ENCODE peak calls at places on chromosomes 7 and 10, in nine cellular contexts. Q, A, M, G, H, K, B, D and Y are unnamed samples.

GRCh38 chr7:24129597-24129996 is 154.4 kb upstream of the NPY start:
- DNase-seq in Q (no peak), A (no peak), M (no peak), G (no peak), H (peak), K (no peak), B (no peak), D (no peak), Y (no peak)

GRCh38 chr7:43784030-43785001 is 25.8 kb downstream of the BLVRA start:
- DNase-seq in Q (peak), A (no peak), M (no peak), G (peak), H (peak), K (no peak), B (no peak), D (no peak), Y (no peak)

GRCh38 chr10:3080608-3081007 is 13.3 kb downstream of the PFKP start:
- DNase-seq in Q (no peak), A (no peak), M (no peak), G (no peak), H (peak), K (no peak), B (no peak), D (peak), Y (no peak)

GRCh38 chr7:99707096-99707495 is 27.3 kb upstream of the CYP3A5 start:
- DNase-seq in Q (peak), A (no peak), M (no peak), G (peak), H (peak), K (no peak), B (no peak), D (no peak), Y (no peak)

GRCh38 chr7:13989944-13990295 is 454 bp upstream of the ETV1 start:
- DNase-seq in Q (no peak), A (no peak), M (no peak), G (no peak), H (peak), K (no peak), B (no peak), D (no peak), Y (no peak)

GRCh38 chr7:106767073-106767472 is 98.0 kb upstream of the PIK3CG start:
- DNase-seq in Q (no peak), A (no peak), M (no peak), G (peak), H (no peak), K (no peak), B (no peak), D (no peak), Y (no peak)

GRCh38 chr7:82050134-82050533 is 280.3 kb upstream of the HGF start:
- DNase-seq in Q (peak), A (peak), M (no peak), G (peak), H (peak), K (no peak), B (no peak), D (no peak), Y (peak)

GRCh38 chr10:132321726-132322125 is 10.3 kb upstream of the LRRC27 start:
- DNase-seq in Q (no peak), A (no peak), M (no peak), G (no peak), H (no peak), K (no peak), B (no peak), D (no peak), Y (no peak)

GRCh38 chr7:127207806-127208205 is 44.9 kb downstream of the GRM8 start:
- DNase-seq in Q (no peak), A (no peak), M (no peak), G (no peak), H (no peak), K (no peak), B (no peak), D (no peak), Y (no peak)